ENCODE peak calls at places on chromosome 1, in six cellular contexts. S, X, A, N, T and F are unnamed samples.

GRCh38 chr1:182101415-182102041 is 40.0 kb upstream of the ZNF648 start:
- DNase-seq in A (no peak), T (no peak), S (no peak), N (no peak), X (peak; percentile 42), F (peak; percentile 84)

GRCh38 chr1:245963649-245964048 is 543.4 kb downstream of the SMYD3 start:
- DNase-seq in X (no peak), S (no peak), A (no peak), T (no peak), N (no peak), F (no peak)

GRCh38 chr1:232999960-233000625 is 49.7 kb downstream of the NTPCR start:
- DNase-seq in X (no peak), S (no peak), A (no peak), T (no peak), N (peak; percentile 33), F (no peak)

GRCh38 chr1:54229281-54229891 is 29.4 kb downstream of the MRPL37 start:
- DNase-seq in X (peak; percentile 21), T (no peak), N (no peak), A (no peak), S (peak; percentile 83), F (peak; percentile 39)

GRCh38 chr1:235999259-235999925 is 65.5 kb downstream of the NID1 start:
- DNase-seq in N (peak; percentile 58), T (peak; percentile 85), X (peak; percentile 31), S (no peak), A (no peak), F (peak; percentile 97)

GRCh38 chr1:97331165-97331564 is 589.7 kb downstream of the DPYD start:
- DNase-seq in X (no peak), A (no peak), S (no peak), T (no peak), N (no peak), F (no peak)

GRCh38 chr1:10796029-10796944 is at the start of gene CASZ1:
- DNase-seq in S (peak; percentile 83), X (peak; percentile 87), N (peak; percentile 86), A (peak; percentile 82), T (peak; percentile 87), F (peak; percentile 92)

GRCh38 chr1:198201956-198202784 is 45.4 kb downstream of the NEK7 start:
- DNase-seq in S (no peak), A (no peak), T (no peak), X (no peak), N (no peak), F (no peak)

GRCh38 chr1:42681771-42682483 is at the start of gene YBX1:
- DNase-seq in N (peak; percentile 97), X (peak; percentile 99), T (peak; percentile 99), A (peak; percentile 98), S (peak; percentile 98), F (peak; percentile 98)

GRCh38 chr1:180365039-180365438 is 135.0 kb downstream of the LHX4 start:
- DNase-seq in X (no peak), S (no peak), T (no peak), A (no peak), N (no peak), F (no peak)

GRCh38 chr1:27366113-27366410 is 699 bp downstream of the MAP3K6 start:
- DNase-seq in N (peak; percentile 93), A (peak; percentile 94), X (peak; percentile 51), S (peak; percentile 86), T (peak; percentile 66), F (no peak)

GRCh38 chr1:202157945-202158344 is 2.5 kb downstream of the PTPN7 start:
- DNase-seq in X (no peak), S (no peak), T (no peak), A (no peak), N (no peak), F (no peak)

GRCh38 chr1:226424228-226425003 is 16.5 kb upstream of the PARP1 start:
- DNase-seq in A (no peak), T (peak; percentile 56), N (no peak), X (peak; percentile 28), S (no peak), F (peak; percentile 39)

GRCh38 chr1:58119971-58120370 is 426.6 kb downstream of the OMA1 start:
- DNase-seq in X (no peak), T (no peak), S (no peak), N (no peak), A (no peak), F (peak; percentile 20)

GRCh38 chr1:229557913-229558414 is 543 bp downstream of the ABCB10 start:
- DNase-seq in N (peak; percentile 45), T (peak; percentile 20), X (no peak), A (peak; percentile 80), S (peak; percentile 36), F (peak; percentile 26)

GRCh38 chr1:145708063-145708462 is 895 bp upstream of the PDZK1 start:
- DNase-seq in N (no peak), A (no peak), X (no peak), T (peak; percentile 53), S (peak; percentile 31), F (peak; percentile 43)

GRCh38 chr1:205496661-205497060 is 7.8 kb upstream of the CDK18 start:
- DNase-seq in N (no peak), X (no peak), S (no peak), T (no peak), A (no peak), F (no peak)

GRCh38 chr1:1758692-1759455 is 19.4 kb downstream of the NADK start:
- DNase-seq in N (peak; percentile 66), A (no peak), S (peak; percentile 94), T (no peak), X (peak; percentile 64), F (peak; percentile 62)

GRCh38 chr1:43605157-43605556 is 44.8 kb upstream of the KDM4A start:
- DNase-seq in N (no peak), T (no peak), A (no peak), X (no peak), S (no peak), F (no peak)

GRCh38 chr1:27203946-27204345 is 30.5 kb upstream of the WDTC1 start:
- DNase-seq in X (no peak), A (no peak), T (no peak), N (no peak), S (no peak), F (no peak)

GRCh38 chr1:155392898-155393411 is 72.3 kb downstream of the RUSC1 start:
- DNase-seq in X (no peak), T (peak; percentile 32), N (no peak), S (no peak), A (no peak), F (peak; percentile 50)

GRCh38 chr1:101363891-101364318 is 127.1 kb downstream of the S1PR1 start:
- DNase-seq in N (no peak), S (no peak), X (no peak), A (no peak), T (no peak), F (no peak)
- TF ChIP-seq CTCF in N (no peak), S (no peak), X (no peak), A (no peak), T (no peak), F (no peak)

DNA sequence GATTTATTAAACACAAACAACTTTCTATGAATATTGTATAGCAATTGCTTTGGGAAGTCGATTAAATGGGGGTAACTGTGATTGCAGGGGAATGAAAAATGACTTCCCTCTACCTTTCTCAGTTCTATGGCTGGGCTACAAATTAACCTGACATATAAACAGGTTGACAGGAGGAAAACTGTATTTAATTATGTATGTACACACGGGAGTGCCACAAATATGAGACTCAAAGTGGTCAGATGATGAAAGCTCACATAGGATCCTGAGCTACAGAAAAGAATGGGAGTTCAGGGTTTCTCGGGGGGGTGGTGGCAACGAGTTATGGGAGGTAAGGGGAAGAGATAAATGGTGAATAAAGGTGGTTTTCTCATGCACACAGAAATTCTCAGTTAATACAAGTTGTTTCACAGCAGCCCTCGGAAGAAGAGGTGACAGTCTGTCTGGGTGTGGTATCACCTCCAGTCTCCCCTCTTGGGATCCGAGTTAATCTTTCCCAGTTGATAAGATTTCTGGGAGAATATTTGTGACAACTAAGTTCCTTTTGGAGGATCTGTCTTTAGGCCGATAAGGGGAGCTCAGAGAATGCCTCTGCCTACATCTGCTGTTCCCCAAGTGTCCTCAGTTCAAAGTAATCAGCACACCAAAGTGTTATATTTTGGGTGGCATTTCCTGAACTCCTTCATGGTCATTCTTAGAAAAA is 26.3 kb downstream of the GADD45A start:
- DNase-seq in T (no peak), X (no peak), N (no peak), S (no peak), A (no peak), F (no peak)
- H3K27ac ChIP-seq in T (no peak overlapping the region), X (no peak overlapping the region), N (peak overlapping the region; percentile 27), S (no peak overlapping the region), A (peak overlapping the region; percentile 64), F (no peak overlapping the region)

GRCh38 chr1:111204211-111204883 is 3.9 kb upstream of the DENND2D start:
- DNase-seq in X (peak; percentile 31), S (peak; percentile 66), A (peak; percentile 71), T (no peak), N (peak; percentile 25), F (no peak)
- TF ChIP-seq CTCF in X (no peak), S (no peak), A (no peak), T (no peak), N (no peak), F (no peak)

GRCh38 chr1:30063621-30064280 is 659.6 kb downstream of the MATN1 start:
- DNase-seq in X (no peak), S (no peak), A (peak; percentile 23), T (no peak), N (no peak), F (no peak)

GRCh38 chr1:30064547-30064946 is 658.8 kb downstream of the MATN1 start:
- DNase-seq in S (no peak), X (no peak), T (no peak), N (no peak), A (no peak), F (no peak)

DNA sequence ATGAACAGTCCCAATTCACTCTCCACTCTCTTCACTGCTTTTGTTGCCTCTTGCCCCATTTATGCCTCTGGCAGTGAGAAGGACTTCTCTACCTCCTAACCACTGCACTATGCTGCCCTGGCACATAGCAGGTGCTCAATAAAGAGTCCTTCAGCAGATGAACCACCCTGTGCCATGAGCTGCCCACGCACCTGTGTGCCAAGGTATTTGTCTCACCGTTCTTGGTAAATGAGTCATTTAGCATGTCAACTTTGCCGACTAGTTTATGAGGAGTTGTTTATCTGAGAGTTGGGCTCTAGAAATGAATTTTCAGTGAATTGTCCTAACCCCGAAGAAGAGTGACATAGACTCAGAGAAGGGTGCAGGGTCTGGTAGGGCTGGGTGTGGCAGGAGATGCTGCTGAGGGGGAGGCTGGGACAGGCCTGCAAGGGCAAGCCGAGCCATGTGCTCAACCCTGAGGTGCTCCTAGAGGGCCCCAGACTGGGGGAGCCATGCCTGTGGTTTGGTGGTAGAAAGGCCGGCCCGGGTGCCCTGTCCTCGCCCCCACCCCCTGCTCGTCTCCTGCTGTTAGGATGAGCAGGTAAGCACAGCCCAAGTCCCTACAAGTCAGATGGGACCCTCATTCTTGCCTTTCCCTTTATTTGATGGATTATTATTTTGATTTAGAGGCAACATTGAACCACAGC is 654.5 kb downstream of the MATN1 start:
- DNase-seq in S (no peak), A (peak; percentile 35), X (no peak), N (no peak), T (no peak), F (peak; percentile 34)
- H3K27ac ChIP-seq in S (no peak overlapping the region), A (no peak overlapping the region), X (no peak overlapping the region), N (no peak overlapping the region), T (no peak overlapping the region), F (no peak overlapping the region)

DNA sequence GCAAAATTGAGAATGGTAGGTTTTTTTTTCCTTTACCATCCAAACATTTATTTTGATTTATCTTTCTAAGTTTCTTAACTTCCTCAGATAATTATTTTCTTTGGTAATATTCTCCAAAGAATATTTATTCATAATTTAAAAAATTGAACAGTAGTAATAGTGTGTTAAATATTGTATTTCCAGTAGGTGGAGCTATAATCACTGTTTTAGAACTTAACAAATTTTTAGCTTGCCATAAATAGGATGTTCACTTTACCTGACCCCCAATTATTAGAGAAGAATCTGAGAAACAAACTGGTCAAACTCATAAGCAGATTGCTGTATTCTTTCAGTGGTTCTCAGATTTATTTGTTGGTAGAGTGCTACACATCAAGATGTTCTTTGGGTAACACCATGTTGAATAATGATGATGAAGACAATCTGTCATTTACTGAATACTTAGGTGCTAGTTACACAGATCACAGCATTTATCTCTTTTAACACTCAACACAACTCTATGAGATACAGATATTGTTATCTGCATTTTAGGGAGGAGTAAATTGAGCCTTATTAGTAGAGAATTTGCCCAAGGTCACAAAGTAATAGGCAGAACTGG is 82.4 kb upstream of the GPR88 start:
- DNase-seq in N (no peak), S (no peak), X (no peak), A (no peak), T (peak; percentile 30), F (no peak)
- TF ChIP-seq CTCF in N (peak; percentile 68), S (peak; percentile 50), X (peak; percentile 69), A (peak; percentile 46), T (no peak), F (peak; percentile 47)